ENCODE peak calls at places on chromosome 18, in eight cellular contexts. Y is HEK293T, X is T-helper 9 cell, C is T-helper 1 cell, F is right lobe of liver, J is activated B cell treated with CpG ODN at 0.5 μM for 24 hours, S is neural progenitor cell, D is activated T-cell treated with anti-CD3 and anti-CD28 coated beads for 48 hours. Z is an unnamed sample.

GRCh38 chr18:25275414-25276001 is 76.5 kb downstream of the ZNF521 start:
- DNase-seq in Y (no peak), F (no peak), J (no peak), C (no peak), D (no peak), S (no peak), X (no peak), Z (no peak)

GRCh38 chr18:11665146-11665545 is 23.9 kb upstream of the GNAL start:
- DNase-seq in X (no peak), Y (no peak), C (no peak), S (no peak), J (no peak), D (no peak), F (no peak), Z (no peak)

GRCh38 chr18:63982361-63982760 is 12.5 kb downstream of the SERPINB8 start:
- DNase-seq in C (no peak), D (no peak), Y (no peak), F (no peak), S (no peak), X (no peak), J (no peak), Z (no peak)

GRCh38 chr18:22176282-22176621 is 6.9 kb downstream of the GATA6 start:
- DNase-seq in D (no peak), S (no peak), Y (no peak), J (no peak), X (no peak), C (no peak), F (no peak), Z (no peak)

GRCh38 chr18:9017170-9017899 is 85.2 kb upstream of the NDUFV2 start:
- DNase-seq in X (peak), D (peak), C (no peak), J (peak), S (peak), Y (peak), F (no peak), Z (peak)

GRCh38 chr18:55559735-55560134 is 28.3 kb downstream of the TCF4 start:
- DNase-seq in J (no peak), D (no peak), C (no peak), Y (no peak), S (no peak), X (no peak), F (no peak), Z (no peak)

GRCh38 chr18:55246278-55246677 is 287.0 kb upstream of the CCDC68 start:
- DNase-seq in X (no peak), S (no peak), C (no peak), J (no peak), D (no peak), F (no peak), Y (no peak), Z (no peak)

GRCh38 chr18:8455661-8456614 is 153.3 kb upstream of the RAB12 start:
- DNase-seq in Y (no peak), C (no peak), J (no peak), S (no peak), X (no peak), D (no peak), F (no peak), Z (no peak)

GRCh38 chr18:72847771-72848170 is 20.0 kb downstream of the NETO1 start:
- DNase-seq in Y (no peak), S (no peak), X (no peak), C (no peak), J (no peak), F (no peak), D (no peak), Z (no peak)

GRCh38 chr18:23095463-23095862 is 39.8 kb upstream of the CABLES1 start:
- DNase-seq in X (no peak), D (no peak), C (no peak), Y (no peak), S (no peak), F (no peak), J (no peak), Z (no peak)

GRCh38 chr18:78494686-78495085 is 484.9 kb upstream of the SALL3 start:
- DNase-seq in D (no peak), F (no peak), X (no peak), Y (no peak), C (no peak), J (no peak), S (no peak), Z (no peak)

GRCh38 chr18:55195863-55196262 is 236.6 kb upstream of the CCDC68 start:
- DNase-seq in C (no peak), S (no peak), X (no peak), F (no peak), J (no peak), D (no peak), Y (no peak), Z (no peak)

GRCh38 chr18:23526516-23527063 is 23.3 kb downstream of the RMC1 start:
- DNase-seq in D (no peak), F (no peak), X (no peak), Y (no peak), S (no peak), C (no peak), J (no peak), Z (no peak)

GRCh38 chr18:48133675-48134251 is 203.3 kb upstream of the SMAD2 start:
- DNase-seq in F (no peak), C (no peak), S (no peak), X (no peak), J (no peak), D (no peak), Y (no peak), Z (no peak)

GRCh38 chr18:79518028-79518682 is 122.4 kb downstream of the NFATC1 start:
- DNase-seq in Y (no peak), J (peak), X (no peak), S (no peak), C (no peak), F (no peak), D (no peak), Z (no peak)

GRCh38 chr18:3481696-3482210 is 31.8 kb downstream of the TGIF1 start:
- DNase-seq in D (no peak), C (no peak), J (no peak), Y (peak), F (no peak), S (peak), X (no peak), Z (no peak)

GRCh38 chr18:60266558-60266957 is 106.0 kb downstream of the MC4R start:
- DNase-seq in J (no peak), X (no peak), F (no peak), C (no peak), S (no peak), Y (no peak), D (no peak), Z (no peak)

GRCh38 chr18:23193727-23194126 is 58.4 kb downstream of the CABLES1 start:
- DNase-seq in J (no peak), D (no peak), C (no peak), S (no peak), F (no peak), Y (no peak), X (no peak), Z (no peak)

GRCh38 chr18:40673150-40673549 is 1281.9 kb upstream of the PIK3C3 start:
- DNase-seq in C (no peak), X (no peak), S (no peak), Y (no peak), J (no peak), D (no peak), F (no peak), Z (no peak)

GRCh38 chr18:22666411-22666940 is 248.8 kb upstream of the CTAGE1 start:
- DNase-seq in S (no peak), C (no peak), X (no peak), D (no peak), F (no peak), Y (no peak), J (no peak), Z (no peak)

GRCh38 chr18:51666717-51667320 is 469.3 kb upstream of the MEX3C start:
- DNase-seq in C (no peak), Y (no peak), D (no peak), X (no peak), J (no peak), S (peak), F (peak), Z (no peak)

GRCh38 chr18:47399475-47399874 is 148.0 kb upstream of the SKOR2 start:
- DNase-seq in J (no peak), Y (no peak), F (no peak), X (no peak), S (no peak), D (no peak), C (no peak), Z (no peak)

GRCh38 chr18:27185025-27185763 is at the start of gene CHST9:
- DNase-seq in F (peak), X (no peak), Y (peak), S (peak), D (no peak), J (no peak), C (no peak), Z (no peak)